ENCODE peak calls at places on chromosomes 12 and 14, in five cellular contexts. D is cardiac fibroblast, M is suprapubic skin, L is left ventricle myocardium inferior, N is AG10803. X is an unnamed sample.

GRCh38 chr14:60656755-60657608 is 7.7 kb upstream of the SIX1 start:
- DNase-seq in L (no peak), M (no peak), D (peak; percentile 80), N (peak; percentile 70), X (peak; percentile 70)

GRCh38 chr14:98348505-98348904 is 923.5 kb downstream of the BCL11B start:
- DNase-seq in L (no peak), D (no peak), M (no peak), N (no peak), X (no peak)

GRCh38 chr12:98750511-98750910 is 105.4 kb downstream of the APAF1 start:
- DNase-seq in N (peak; percentile 34), L (no peak), D (no peak), M (no peak), X (no peak)

GRCh38 chr12:15541996-15542631 is 219.8 kb downstream of the PTPRO start:
- DNase-seq in M (no peak), L (no peak), N (peak; percentile 18), D (no peak), X (no peak)

GRCh38 chr12:124284368-124284767 is 10.5 kb upstream of the RFLNA start:
- DNase-seq in D (no peak), M (no peak), N (no peak), L (no peak), X (no peak)

GRCh38 chr12:132469423-132469822 is 20.5 kb upstream of the FBRSL1 start:
- DNase-seq in M (no peak), D (no peak), L (no peak), N (no peak), X (no peak)

GRCh38 chr12:12613334-12613733 is 1.7 kb downstream of the CREBL2 start:
- DNase-seq in L (no peak), N (no peak), M (no peak), D (peak; percentile 19), X (no peak)

GRCh38 chr12:107929436-107929835 is 154.9 kb downstream of the ASCL4 start:
- DNase-seq in M (no peak), N (peak; percentile 31), L (no peak), D (peak; percentile 14), X (peak; percentile 22)

GRCh38 chr12:126967152-126967551 is 1299.8 kb upstream of the TMEM132C start:
- DNase-seq in D (no peak), N (no peak), L (no peak), M (no peak), X (no peak)

GRCh38 chr14:57261604-57262003 is 7.1 kb downstream of the EXOC5 start:
- DNase-seq in D (no peak), M (no peak), L (no peak), N (no peak), X (no peak)

GRCh38 chr12:132398386-132398991 is 69.1 kb upstream of the GALNT9 start:
- DNase-seq in M (no peak), N (no peak), L (peak; percentile 11), D (no peak), X (no peak)

GRCh38 chr12:52627395-52628110 is 9.2 kb upstream of the KRT73 start:
- DNase-seq in L (no peak), D (no peak), M (no peak), N (no peak), X (no peak)

GRCh38 chr12:115450017-115450416 is 766.0 kb upstream of the TBX3 start:
- DNase-seq in L (no peak), M (no peak), D (no peak), N (no peak), X (no peak)

GRCh38 chr14:49505026-49505766 is 81.0 kb downstream of the RPS29 start:
- DNase-seq in L (no peak), D (no peak), M (no peak), N (peak; percentile 9), X (no peak)

GRCh38 chr14:21136024-21136423 is 19.8 kb downstream of the OR5AU1 start:
- DNase-seq in L (no peak), M (no peak), D (peak; percentile 26), N (peak; percentile 6), X (peak; percentile 33)

GRCh38 chr14:74630881-74631690 is 19.0 kb upstream of the LTBP2 start:
- DNase-seq in M (no peak), N (no peak), D (no peak), L (no peak), X (no peak)

GRCh38 chr12:107368586-107368985 is 275.2 kb upstream of the CRY1 start:
- DNase-seq in M (no peak), N (no peak), D (no peak), L (no peak), X (no peak)

GRCh38 chr12:88544991-88545684 is 35.1 kb downstream of the KITLG start:
- DNase-seq in L (no peak), M (no peak), D (peak; percentile 50), N (peak; percentile 83), X (peak; percentile 38)

GRCh38 chr12:74285773-74286172 is 251.9 kb upstream of the ATXN7L3B start:
- DNase-seq in L (no peak), M (no peak), D (no peak), N (no peak), X (no peak)

GRCh38 chr12:4228122-4228580 is 45.4 kb upstream of the CCND2 start:
- DNase-seq in M (no peak), L (no peak), D (no peak), N (no peak), X (no peak)

GRCh38 chr12:64098709-64099354 is 123.3 kb downstream of the KICS2 start:
- DNase-seq in L (no peak), N (peak; percentile 88), D (peak; percentile 89), M (no peak), X (peak; percentile 87)

GRCh38 chr14:65131176-65131765 is 29.0 kb upstream of the MAX start:
- DNase-seq in D (peak; percentile 18), M (peak; percentile 2), N (peak; percentile 86), L (no peak), X (no peak)

GRCh38 chr12:21527451-21528180 is 1.5 kb downstream of the SPX start:
- DNase-seq in L (peak; percentile 58), D (peak; percentile 53), N (peak; percentile 38), M (no peak), X (peak; percentile 41)

GRCh38 chr14:36028218-36028617 is 148.3 kb downstream of the PTCSC3 start:
- DNase-seq in N (no peak), L (no peak), M (no peak), D (no peak), X (no peak)

GRCh38 chr14:81801921-81802320 is 268.3 kb upstream of the SEL1L start:
- DNase-seq in D (no peak), N (peak; percentile 0), M (no peak), L (no peak), X (peak; percentile 2)

GRCh38 chr12:4056910-4057845 is 184.0 kb upstream of the PARP11 start:
- DNase-seq in D (no peak), N (no peak), M (no peak), L (no peak), X (no peak)

GRCh38 chr12:67533159-67533558 is 115.4 kb upstream of the DYRK2 start:
- DNase-seq in N (no peak), M (no peak), D (no peak), L (no peak), X (no peak)

GRCh38 chr12:122865268-122866231 is 30.3 kb downstream of the HIP1R start:
- DNase-seq in M (peak; percentile 79), D (no peak), L (peak; percentile 57), N (no peak), X (peak; percentile 20)

GRCh38 chr14:47619397-47619796 is 56.0 kb downstream of the MDGA2 start:
- DNase-seq in M (no peak), L (no peak), D (no peak), N (no peak), X (no peak)

GRCh38 chr12:1726753-1727152 is 35.9 kb downstream of the ADIPOR2 start:
- DNase-seq in M (no peak), N (no peak), D (no peak), L (no peak), X (no peak)

GRCh38 chr14:57380935-57381334 is 9.5 kb upstream of the NAA30 start:
- DNase-seq in L (no peak), N (no peak), M (no peak), D (no peak), X (no peak)

GRCh38 chr12:124759841-124760508 is 103.7 kb downstream of the SCARB1 start:
- DNase-seq in L (peak; percentile 50), N (peak; percentile 75), M (no peak), D (no peak), X (no peak)

GRCh38 chr14:70856851-70857498 is 47.7 kb upstream of the MAP3K9 start:
- DNase-seq in D (peak; percentile 83), M (no peak), N (peak; percentile 95), L (no peak), X (peak; percentile 26)

GRCh38 chr14:70857499-70857895 is 48.2 kb upstream of the MAP3K9 start:
- DNase-seq in L (no peak), N (no peak), M (no peak), D (peak; percentile 40), X (no peak)

GRCh38 chr14:70858641-70859040 is 48.6 kb upstream of the PCNX1 start:
- DNase-seq in N (no peak), M (no peak), D (no peak), L (no peak), X (no peak)

DNA sequence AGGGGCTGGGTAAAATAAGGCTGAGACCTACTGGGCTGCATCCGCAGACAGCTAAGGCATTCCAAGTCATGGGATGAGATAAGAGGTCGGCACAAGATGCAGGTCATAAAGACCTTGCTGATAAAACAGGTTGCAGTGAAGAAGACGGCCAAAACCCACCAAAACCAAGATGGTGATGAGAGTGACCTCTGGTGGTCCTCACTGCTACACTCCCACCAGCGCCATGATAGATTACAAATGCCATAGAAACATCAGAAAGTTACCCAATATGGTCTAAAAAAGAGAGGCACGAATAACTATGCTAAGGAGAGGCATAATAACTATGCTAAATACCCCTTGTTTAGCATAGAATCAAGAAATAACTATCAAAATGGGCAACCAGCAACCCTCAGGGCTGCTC is 46.2 kb upstream of the MAP3K9 start:
- DNase-seq in L (no peak), D (no peak), N (no peak), M (no peak), X (no peak)
- TF ChIP-seq CTCF in L (peak; percentile 27), D (no peak), N (no peak), M (no peak), X (no peak)

GRCh38 chr14:93007225-93007997 is 84.5 kb downstream of the CHGA start:
- DNase-seq in N (peak; percentile 73), M (no peak), D (peak; percentile 82), L (no peak), X (peak; percentile 49)
- H3K4me3 ChIP-seq in N (no peak overlapping the region), M (no peak overlapping the region), D (no peak overlapping the region), L (no peak overlapping the region), X (no peak overlapping the region)

GRCh38 chr14:95062220-95062619 is 95.1 kb downstream of the DICER1 start:
- DNase-seq in N (no peak), D (no peak), L (no peak), M (no peak), X (no peak)
- TF ChIP-seq CTCF in N (no peak), D (no peak), L (no peak), M (no peak), X (no peak)

GRCh38 chr14:51219473-51220448 is 20.3 kb upstream of the TMX1 start:
- DNase-seq in L (no peak), D (peak; percentile 69), N (peak; percentile 52), M (no peak), X (peak; percentile 66)
- H3K4me3 ChIP-seq in L (no peak overlapping the region), D (no peak overlapping the region), N (no peak overlapping the region), M (no peak overlapping the region), X (no peak overlapping the region)

X was measured in fibroblast of pulmonary artery.